ENCODE peak calls at places on chromosomes 3 and 15, in eight cellular contexts. One of them, this sample, is unnamed.
A peak's percentile ranks its signal among the peaks of the same experiment; 100 is the strongest.

GRCh38 chr3:46990573-46991374 is 11.3 kb downstream of the NBEAL2 start:
- DNase-seq in choroid plexus epithelial cell: no peak
- DNase-seq in spleen: peak; percentile 87
- DNase-seq in neural crest cell: no peak
- DNase-seq in heart left ventricle: no peak
- DNase-seq in fibroblast of lung: no peak
- DNase-seq in bronchial epithelial cell: no peak
- DNase-seq in A549: no peak
- DNase-seq in this sample: no peak

GRCh38 chr3:177935008-177935407 is 601.2 kb upstream of the KCNMB2 start:
- DNase-seq in neural crest cell: no peak
- DNase-seq in bronchial epithelial cell: no peak
- DNase-seq in fibroblast of lung: peak; percentile 13
- DNase-seq in heart left ventricle: no peak
- DNase-seq in spleen: no peak
- DNase-seq in A549: peak; percentile 4
- DNase-seq in choroid plexus epithelial cell: no peak
- DNase-seq in this sample: no peak

GRCh38 chr15:76155742-76156141 is 96.0 kb downstream of the TMEM266 start:
- DNase-seq in heart left ventricle: no peak
- DNase-seq in bronchial epithelial cell: no peak
- DNase-seq in neural crest cell: no peak
- DNase-seq in fibroblast of lung: peak; percentile 16
- DNase-seq in spleen: no peak
- DNase-seq in choroid plexus epithelial cell: no peak
- DNase-seq in A549: no peak
- DNase-seq in this sample: no peak

GRCh38 chr15:62782896-62783295 is 259.7 kb upstream of the TPM1 start:
- DNase-seq in neural crest cell: no peak
- DNase-seq in fibroblast of lung: peak; percentile 44
- DNase-seq in spleen: no peak
- DNase-seq in bronchial epithelial cell: no peak
- DNase-seq in choroid plexus epithelial cell: no peak
- DNase-seq in A549: no peak
- DNase-seq in heart left ventricle: no peak
- DNase-seq in this sample: no peak

GRCh38 chr15:86591158-86591557 is 511.5 kb downstream of the AGBL1 start:
- DNase-seq in A549: no peak
- DNase-seq in bronchial epithelial cell: no peak
- DNase-seq in heart left ventricle: no peak
- DNase-seq in spleen: no peak
- DNase-seq in choroid plexus epithelial cell: no peak
- DNase-seq in neural crest cell: no peak
- DNase-seq in fibroblast of lung: no peak
- DNase-seq in this sample: no peak

GRCh38 chr3:159130108-159130507 is 328.3 kb downstream of the MFSD1 start:
- DNase-seq in heart left ventricle: no peak
- DNase-seq in A549: peak; percentile 29
- DNase-seq in spleen: no peak
- DNase-seq in bronchial epithelial cell: peak; percentile 18
- DNase-seq in neural crest cell: peak; percentile 2
- DNase-seq in choroid plexus epithelial cell: peak; percentile 45
- DNase-seq in fibroblast of lung: peak; percentile 5
- DNase-seq in this sample: no peak

GRCh38 chr15:87293016-87293415 is 963.5 kb downstream of the NTRK3 start:
- DNase-seq in neural crest cell: no peak
- DNase-seq in heart left ventricle: no peak
- DNase-seq in spleen: no peak
- DNase-seq in A549: no peak
- DNase-seq in choroid plexus epithelial cell: no peak
- DNase-seq in fibroblast of lung: no peak
- DNase-seq in bronchial epithelial cell: no peak
- DNase-seq in this sample: no peak

GRCh38 chr3:122515020-122515468 is 305 bp upstream of the KPNA1 start:
- DNase-seq in bronchial epithelial cell: no peak
- DNase-seq in choroid plexus epithelial cell: no peak
- DNase-seq in heart left ventricle: no peak
- DNase-seq in A549: no peak
- DNase-seq in neural crest cell: no peak
- DNase-seq in spleen: no peak
- DNase-seq in fibroblast of lung: no peak
- DNase-seq in this sample: no peak

GRCh38 chr3:140842984-140843649 is 98.5 kb upstream of the SLC25A36 start:
- DNase-seq in bronchial epithelial cell: no peak
- DNase-seq in heart left ventricle: no peak
- DNase-seq in fibroblast of lung: no peak
- DNase-seq in choroid plexus epithelial cell: no peak
- DNase-seq in spleen: no peak
- DNase-seq in A549: no peak
- DNase-seq in neural crest cell: no peak
- DNase-seq in this sample: no peak

GRCh38 chr3:12984023-12984823 is 89.0 kb downstream of the IQSEC1 start:
- DNase-seq in heart left ventricle: peak; percentile 74
- DNase-seq in A549: peak; percentile 70
- DNase-seq in choroid plexus epithelial cell: peak; percentile 86
- DNase-seq in neural crest cell: peak; percentile 57
- DNase-seq in spleen: no peak
- DNase-seq in bronchial epithelial cell: peak; percentile 53
- DNase-seq in fibroblast of lung: peak; percentile 49
- DNase-seq in this sample: peak; percentile 63

GRCh38 chr3:18046531-18046930 is 304.1 kb upstream of the TBC1D5 start:
- DNase-seq in heart left ventricle: no peak
- DNase-seq in choroid plexus epithelial cell: no peak
- DNase-seq in neural crest cell: no peak
- DNase-seq in bronchial epithelial cell: no peak
- DNase-seq in A549: no peak
- DNase-seq in spleen: no peak
- DNase-seq in fibroblast of lung: no peak
- DNase-seq in this sample: no peak

GRCh38 chr3:195704433-195704999 is 16.3 kb upstream of the MUC20 start:
- DNase-seq in neural crest cell: no peak
- DNase-seq in fibroblast of lung: no peak
- DNase-seq in A549: no peak
- DNase-seq in bronchial epithelial cell: no peak
- DNase-seq in heart left ventricle: no peak
- DNase-seq in choroid plexus epithelial cell: no peak
- DNase-seq in spleen: no peak
- DNase-seq in this sample: no peak

GRCh38 chr15:98311566-98312188 is 336.7 kb upstream of the IGF1R start:
- DNase-seq in choroid plexus epithelial cell: peak; percentile 85
- DNase-seq in heart left ventricle: peak; percentile 66
- DNase-seq in neural crest cell: peak; percentile 84
- DNase-seq in A549: peak; percentile 80
- DNase-seq in bronchial epithelial cell: peak; percentile 71
- DNase-seq in fibroblast of lung: peak; percentile 42
- DNase-seq in spleen: peak; percentile 77
- DNase-seq in this sample: peak; percentile 83

GRCh38 chr15:80191897-80192595 is 39.2 kb downstream of the FAH start:
- DNase-seq in choroid plexus epithelial cell: no peak
- DNase-seq in A549: no peak
- DNase-seq in fibroblast of lung: no peak
- DNase-seq in heart left ventricle: no peak
- DNase-seq in bronchial epithelial cell: no peak
- DNase-seq in spleen: no peak
- DNase-seq in neural crest cell: no peak
- DNase-seq in this sample: no peak

GRCh38 chr3:186648851-186649250 is 8.7 kb downstream of the FETUB start:
- DNase-seq in choroid plexus epithelial cell: no peak
- DNase-seq in heart left ventricle: no peak
- DNase-seq in fibroblast of lung: no peak
- DNase-seq in spleen: no peak
- DNase-seq in bronchial epithelial cell: no peak
- DNase-seq in A549: no peak
- DNase-seq in neural crest cell: no peak
- DNase-seq in this sample: no peak

GRCh38 chr3:186651678-186652215 is 11.5 kb downstream of the FETUB start:
- DNase-seq in neural crest cell: no peak
- DNase-seq in heart left ventricle: no peak
- DNase-seq in A549: no peak
- DNase-seq in choroid plexus epithelial cell: no peak
- DNase-seq in fibroblast of lung: no peak
- DNase-seq in bronchial epithelial cell: peak; percentile 43
- DNase-seq in spleen: no peak
- DNase-seq in this sample: no peak

GRCh38 chr3:186653079-186653710 is 12.6 kb upstream of the HRG start:
- DNase-seq in neural crest cell: no peak
- DNase-seq in bronchial epithelial cell: no peak
- DNase-seq in fibroblast of lung: no peak
- DNase-seq in heart left ventricle: no peak
- DNase-seq in A549: no peak
- DNase-seq in choroid plexus epithelial cell: no peak
- DNase-seq in spleen: peak; percentile 80
- DNase-seq in this sample: no peak

GRCh38 chr3:186653984-186654383 is 11.8 kb upstream of the HRG start:
- DNase-seq in choroid plexus epithelial cell: no peak
- DNase-seq in spleen: no peak
- DNase-seq in heart left ventricle: no peak
- DNase-seq in fibroblast of lung: no peak
- DNase-seq in A549: peak; percentile 12
- DNase-seq in neural crest cell: peak; percentile 26
- DNase-seq in bronchial epithelial cell: no peak
- DNase-seq in this sample: no peak
- TF ChIP-seq CTCF in choroid plexus epithelial cell: peak; percentile 21
- TF ChIP-seq CTCF in spleen: no peak
- TF ChIP-seq CTCF in heart left ventricle: no peak
- TF ChIP-seq CTCF in fibroblast of lung: no peak
- TF ChIP-seq CTCF in A549: no peak
- TF ChIP-seq CTCF in neural crest cell: peak; percentile 37
- TF ChIP-seq CTCF in bronchial epithelial cell: no peak
- TF ChIP-seq CTCF in this sample: no peak

DNA sequence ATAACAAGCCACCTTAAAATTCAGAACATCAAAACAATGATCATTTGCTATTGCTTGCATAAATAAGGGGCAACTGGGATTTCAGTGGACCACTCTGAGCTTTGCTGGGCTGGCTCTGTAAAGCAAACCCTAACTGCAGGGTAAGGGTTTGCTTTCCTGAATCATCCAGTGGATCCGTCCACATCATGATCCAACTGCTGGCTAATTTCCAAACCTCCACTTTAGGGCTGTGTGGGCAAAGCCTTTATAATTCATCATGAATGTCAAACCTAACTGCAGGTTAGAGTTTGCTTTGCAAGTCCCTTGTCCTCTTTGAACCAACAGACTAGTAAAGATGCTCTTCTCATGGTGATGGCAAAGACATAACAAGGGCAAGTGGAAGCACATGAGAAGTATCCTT is 76.1 kb downstream of the SYNPR start:
- DNase-seq in neural crest cell: no peak
- DNase-seq in heart left ventricle: no peak
- DNase-seq in bronchial epithelial cell: peak; percentile 22
- DNase-seq in A549: no peak
- DNase-seq in choroid plexus epithelial cell: no peak
- DNase-seq in fibroblast of lung: peak; percentile 42
- DNase-seq in spleen: no peak
- DNase-seq in this sample: no peak
- TF ChIP-seq CTCF in neural crest cell: no peak
- TF ChIP-seq CTCF in heart left ventricle: no peak
- TF ChIP-seq CTCF in bronchial epithelial cell: no peak
- TF ChIP-seq CTCF in A549: no peak
- TF ChIP-seq CTCF in choroid plexus epithelial cell: no peak
- TF ChIP-seq CTCF in fibroblast of lung: no peak
- TF ChIP-seq CTCF in spleen: no peak
- TF ChIP-seq CTCF in this sample: no peak

GRCh38 chr3:36124118-36124796 is 256.0 kb upstream of the STAC start:
- DNase-seq in neural crest cell: peak; percentile 6
- DNase-seq in fibroblast of lung: peak; percentile 75
- DNase-seq in A549: peak; percentile 67
- DNase-seq in spleen: no peak
- DNase-seq in heart left ventricle: no peak
- DNase-seq in bronchial epithelial cell: peak; percentile 74
- DNase-seq in choroid plexus epithelial cell: peak; percentile 64
- DNase-seq in this sample: no peak
- TF ChIP-seq CTCF in neural crest cell: peak; percentile 70
- TF ChIP-seq CTCF in fibroblast of lung: peak; percentile 48
- TF ChIP-seq CTCF in A549: peak; percentile 66
- TF ChIP-seq CTCF in spleen: no peak
- TF ChIP-seq CTCF in heart left ventricle: no peak
- TF ChIP-seq CTCF in bronchial epithelial cell: peak; percentile 74
- TF ChIP-seq CTCF in choroid plexus epithelial cell: peak; percentile 72
- TF ChIP-seq CTCF in this sample: no peak

DNA sequence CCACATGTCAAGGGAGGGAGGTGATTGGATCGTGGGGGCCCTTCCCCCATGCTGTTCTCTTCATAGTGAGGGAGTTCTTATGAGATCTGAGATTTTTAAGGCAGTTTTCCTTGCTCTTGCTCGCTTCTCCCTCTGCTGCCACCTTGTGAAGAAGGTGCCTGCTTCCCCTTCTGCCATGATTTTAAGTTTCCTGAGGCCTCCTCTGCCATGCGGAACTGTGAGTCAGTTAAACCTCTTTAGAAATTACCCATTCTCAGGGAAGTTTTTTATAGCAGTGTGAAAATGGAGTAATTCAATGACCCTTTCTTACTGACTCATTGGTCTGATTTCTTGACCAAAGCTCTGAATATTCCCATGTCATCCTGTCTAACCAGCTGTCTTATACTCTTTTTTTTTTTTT is 484.4 kb upstream of the TPRG1 start:
- DNase-seq in heart left ventricle: no peak
- DNase-seq in choroid plexus epithelial cell: peak; percentile 68
- DNase-seq in A549: peak; percentile 20
- DNase-seq in bronchial epithelial cell: peak; percentile 51
- DNase-seq in neural crest cell: no peak
- DNase-seq in spleen: no peak
- DNase-seq in fibroblast of lung: peak; percentile 87
- DNase-seq in this sample: no peak
- TF ChIP-seq CTCF in heart left ventricle: peak; percentile 6
- TF ChIP-seq CTCF in choroid plexus epithelial cell: peak; percentile 52
- TF ChIP-seq CTCF in A549: no peak
- TF ChIP-seq CTCF in bronchial epithelial cell: no peak
- TF ChIP-seq CTCF in neural crest cell: no peak
- TF ChIP-seq CTCF in spleen: no peak
- TF ChIP-seq CTCF in fibroblast of lung: peak; percentile 21
- TF ChIP-seq CTCF in this sample: no peak

GRCh38 chr15:57148236-57148635 is 228.1 kb upstream of the CGNL1 start:
- DNase-seq in fibroblast of lung: no peak
- DNase-seq in spleen: no peak
- DNase-seq in choroid plexus epithelial cell: no peak
- DNase-seq in A549: no peak
- DNase-seq in bronchial epithelial cell: no peak
- DNase-seq in heart left ventricle: no peak
- DNase-seq in neural crest cell: no peak
- DNase-seq in this sample: no peak

GRCh38 chr15:57152666-57153065 is 223.6 kb upstream of the CGNL1 start:
- DNase-seq in heart left ventricle: no peak
- DNase-seq in neural crest cell: no peak
- DNase-seq in bronchial epithelial cell: no peak
- DNase-seq in fibroblast of lung: no peak
- DNase-seq in choroid plexus epithelial cell: peak; percentile 28
- DNase-seq in A549: no peak
- DNase-seq in spleen: no peak
- DNase-seq in this sample: no peak

GRCh38 chr15:57152133-57152532 is 224.2 kb upstream of the CGNL1 start:
- DNase-seq in fibroblast of lung: peak; percentile 14
- DNase-seq in choroid plexus epithelial cell: no peak
- DNase-seq in neural crest cell: no peak
- DNase-seq in spleen: no peak
- DNase-seq in heart left ventricle: no peak
- DNase-seq in bronchial epithelial cell: no peak
- DNase-seq in A549: no peak
- DNase-seq in this sample: no peak

GRCh38 chr15:57149196-57149595 is 227.1 kb upstream of the CGNL1 start:
- DNase-seq in choroid plexus epithelial cell: peak; percentile 93
- DNase-seq in fibroblast of lung: peak; percentile 38
- DNase-seq in bronchial epithelial cell: peak; percentile 63
- DNase-seq in spleen: no peak
- DNase-seq in heart left ventricle: no peak
- DNase-seq in neural crest cell: no peak
- DNase-seq in A549: no peak
- DNase-seq in this sample: no peak

GRCh38 chr15:57150066-57150865 is 226.0 kb upstream of the CGNL1 start:
- DNase-seq in choroid plexus epithelial cell: peak; percentile 68
- DNase-seq in fibroblast of lung: peak; percentile 82
- DNase-seq in heart left ventricle: no peak
- DNase-seq in neural crest cell: no peak
- DNase-seq in spleen: no peak
- DNase-seq in A549: no peak
- DNase-seq in bronchial epithelial cell: peak; percentile 80
- DNase-seq in this sample: no peak
- TF ChIP-seq CTCF in choroid plexus epithelial cell: no peak
- TF ChIP-seq CTCF in fibroblast of lung: no peak
- TF ChIP-seq CTCF in heart left ventricle: no peak
- TF ChIP-seq CTCF in neural crest cell: no peak
- TF ChIP-seq CTCF in spleen: no peak
- TF ChIP-seq CTCF in A549: no peak
- TF ChIP-seq CTCF in bronchial epithelial cell: no peak
- TF ChIP-seq CTCF in this sample: no peak